ENCODE peak calls at places on chromosomes 16 and 17, in four cellular contexts. One of them, this sample, is unnamed.

GRCh38 chr17:4573682-4574081 is 10.6 kb upstream of the SMTNL2 start:
- DNase-seq in IMR-90: no peak
- DNase-seq in mesendoderm: no peak
- DNase-seq in H9: no peak
- DNase-seq in this sample: no peak

GRCh38 chr17:17139972-17140589 is 66.1 kb downstream of the PLD6 start:
- DNase-seq in IMR-90: no peak
- DNase-seq in mesendoderm: no peak
- DNase-seq in H9: peak; percentile 64
- DNase-seq in this sample: no peak

GRCh38 chr17:14299261-14300093 is 1.4 kb upstream of the HS3ST3B1 start:
- DNase-seq in IMR-90: no peak
- DNase-seq in mesendoderm: peak; percentile 63
- DNase-seq in H9: peak; percentile 79
- DNase-seq in this sample: no peak

GRCh38 chr16:85187002-85187401 is 74.7 kb upstream of the CIBAR2 start:
- DNase-seq in IMR-90: peak; percentile 89
- DNase-seq in mesendoderm: peak; percentile 65
- DNase-seq in H9: no peak
- DNase-seq in this sample: no peak

GRCh38 chr17:31834448-31834847 is 24.6 kb downstream of the COPRS start:
- DNase-seq in IMR-90: no peak
- DNase-seq in mesendoderm: no peak
- DNase-seq in H9: no peak
- DNase-seq in this sample: no peak

GRCh38 chr16:12255919-12256665 is 279.6 kb downstream of the SNX29 start:
- DNase-seq in IMR-90: no peak
- DNase-seq in mesendoderm: no peak
- DNase-seq in H9: no peak
- DNase-seq in this sample: no peak

GRCh38 chr17:38379448-38379847 is 27.8 kb downstream of the SOCS7 start:
- DNase-seq in IMR-90: no peak
- DNase-seq in mesendoderm: no peak
- DNase-seq in H9: no peak
- DNase-seq in this sample: no peak

GRCh38 chr17:4476512-4477070 is 22.1 kb upstream of the SPNS2 start:
- DNase-seq in IMR-90: no peak
- DNase-seq in mesendoderm: no peak
- DNase-seq in H9: no peak
- DNase-seq in this sample: no peak

GRCh38 chr17:28193241-28193640 is 125.8 kb upstream of the TMEM97 start:
- DNase-seq in IMR-90: no peak
- DNase-seq in mesendoderm: peak; percentile 47
- DNase-seq in H9: peak; percentile 45
- DNase-seq in this sample: no peak

GRCh38 chr17:43406676-43407645 is 8.2 kb downstream of the ARL4D start:
- DNase-seq in IMR-90: peak; percentile 84
- DNase-seq in mesendoderm: peak; percentile 85
- DNase-seq in H9: peak; percentile 60
- DNase-seq in this sample: no peak

GRCh38 chr16:72818286-72818845 is 229.6 kb downstream of the ZFHX3 start:
- DNase-seq in IMR-90: no peak
- DNase-seq in mesendoderm: peak; percentile 39
- DNase-seq in H9: no peak
- DNase-seq in this sample: peak; percentile 5

GRCh38 chr17:17581509-17581908 is 10.0 kb downstream of the PEMT start:
- DNase-seq in IMR-90: no peak
- DNase-seq in mesendoderm: no peak
- DNase-seq in H9: no peak
- DNase-seq in this sample: no peak

GRCh38 chr16:86868746-86869145 is 290.4 kb downstream of the FOXL1 start:
- DNase-seq in IMR-90: no peak
- DNase-seq in mesendoderm: no peak
- DNase-seq in H9: no peak
- DNase-seq in this sample: no peak

GRCh38 chr16:70749681-70750601 is 51.0 kb downstream of the VAC14 start:
- DNase-seq in IMR-90: no peak
- DNase-seq in mesendoderm: no peak
- DNase-seq in H9: no peak
- DNase-seq in this sample: no peak

GRCh38 chr17:21381076-21381706 is 5.0 kb downstream of the KCNJ12 start:
- DNase-seq in IMR-90: no peak
- DNase-seq in mesendoderm: no peak
- DNase-seq in H9: no peak
- DNase-seq in this sample: no peak

GRCh38 chr17:26782153-26782552 is 511.8 kb upstream of the WSB1 start:
- DNase-seq in IMR-90: no peak
- DNase-seq in mesendoderm: no peak
- DNase-seq in H9: no peak
- DNase-seq in this sample: no peak

GRCh38 chr16:31480851-31481250 is 2.1 kb upstream of the SLC5A2 start:
- DNase-seq in IMR-90: no peak
- DNase-seq in mesendoderm: no peak
- DNase-seq in H9: no peak
- DNase-seq in this sample: no peak

GRCh38 chr16:17318200-17318599 is 152.6 kb downstream of the XYLT1 start:
- DNase-seq in IMR-90: peak; percentile 47
- DNase-seq in mesendoderm: peak; percentile 45
- DNase-seq in H9: no peak
- DNase-seq in this sample: no peak

GRCh38 chr17:15952916-15953865 is 8.3 kb downstream of the ADORA2B start:
- DNase-seq in IMR-90: no peak
- DNase-seq in mesendoderm: no peak
- DNase-seq in H9: no peak
- DNase-seq in this sample: no peak

GRCh38 chr17:37562016-37562745 is 47.0 kb downstream of the SYNRG start:
- DNase-seq in IMR-90: no peak
- DNase-seq in mesendoderm: peak; percentile 6
- DNase-seq in H9: no peak
- DNase-seq in this sample: no peak

GRCh38 chr17:73394523-73395450 is 83.0 kb upstream of the CDC42EP4 start:
- DNase-seq in IMR-90: no peak
- DNase-seq in mesendoderm: no peak
- DNase-seq in H9: peak; percentile 37
- DNase-seq in this sample: no peak

GRCh38 chr17:74282587-74283370 is 8.7 kb downstream of the DNAI2 start:
- DNase-seq in IMR-90: no peak
- DNase-seq in mesendoderm: no peak
- DNase-seq in H9: no peak
- DNase-seq in this sample: no peak

GRCh38 chr16:12339686-12340085 is 363.2 kb downstream of the SNX29 start:
- DNase-seq in IMR-90: peak; percentile 65
- DNase-seq in mesendoderm: no peak
- DNase-seq in H9: no peak
- DNase-seq in this sample: no peak

GRCh38 chr16:69376393-69377059 is 9.3 kb downstream of the TERF2 start:
- DNase-seq in IMR-90: no peak
- DNase-seq in mesendoderm: no peak
- DNase-seq in H9: no peak
- DNase-seq in this sample: no peak

GRCh38 chr17:2379489-2380224 is 21.2 kb downstream of the MNT start:
- DNase-seq in IMR-90: no peak
- DNase-seq in mesendoderm: no peak
- DNase-seq in H9: no peak
- DNase-seq in this sample: no peak

GRCh38 chr17:9032583-9032982 is 11.3 kb downstream of the NTN1 start:
- DNase-seq in IMR-90: no peak
- DNase-seq in mesendoderm: no peak
- DNase-seq in H9: no peak
- DNase-seq in this sample: no peak

GRCh38 chr17:76716834-76717205 is 6.1 kb upstream of the MXRA7 start:
- DNase-seq in IMR-90: peak; percentile 93
- DNase-seq in mesendoderm: no peak
- DNase-seq in H9: no peak
- DNase-seq in this sample: no peak

GRCh38 chr16:24995033-24995432 is 20.1 kb downstream of the ARHGAP17 start:
- DNase-seq in IMR-90: no peak
- DNase-seq in mesendoderm: no peak
- DNase-seq in H9: no peak
- DNase-seq in this sample: no peak

GRCh38 chr17:65220732-65221131 is 83.6 kb downstream of the RGS9 start:
- DNase-seq in IMR-90: no peak
- DNase-seq in mesendoderm: peak; percentile 95
- DNase-seq in H9: no peak
- DNase-seq in this sample: no peak
- H4K5ac ChIP-seq in IMR-90: no peak overlapping the region
- H4K5ac ChIP-seq in mesendoderm: no peak overlapping the region
- H4K5ac ChIP-seq in H9: no peak overlapping the region
- H4K5ac ChIP-seq in this sample: no peak overlapping the region

GRCh38 chr17:10735251-10735650 is 5.4 kb upstream of the TMEM220 start:
- DNase-seq in IMR-90: no peak
- DNase-seq in mesendoderm: no peak
- DNase-seq in H9: peak; percentile 21
- DNase-seq in this sample: no peak
- H4K5ac ChIP-seq in IMR-90: no peak overlapping the region
- H4K5ac ChIP-seq in mesendoderm: no peak overlapping the region
- H4K5ac ChIP-seq in H9: no peak overlapping the region
- H4K5ac ChIP-seq in this sample: no peak overlapping the region

GRCh38 chr17:68452724-68453290 is 4.5 kb downstream of the WIPI1 start:
- DNase-seq in IMR-90: no peak
- DNase-seq in mesendoderm: no peak
- DNase-seq in H9: no peak
- DNase-seq in this sample: no peak

GRCh38 chr17:68456529-68457167 is 648 bp downstream of the WIPI1 start:
- DNase-seq in IMR-90: peak; percentile 90
- DNase-seq in mesendoderm: peak; percentile 94
- DNase-seq in H9: peak; percentile 96
- DNase-seq in this sample: peak; percentile 68

GRCh38 chr17:68455756-68456528 is 1.4 kb downstream of the WIPI1 start:
- DNase-seq in IMR-90: peak; percentile 89
- DNase-seq in mesendoderm: peak; percentile 27
- DNase-seq in H9: no peak
- DNase-seq in this sample: no peak

GRCh38 chr17:68451650-68452354 is 5.5 kb downstream of the WIPI1 start:
- DNase-seq in IMR-90: no peak
- DNase-seq in mesendoderm: no peak
- DNase-seq in H9: no peak
- DNase-seq in this sample: no peak

DNA sequence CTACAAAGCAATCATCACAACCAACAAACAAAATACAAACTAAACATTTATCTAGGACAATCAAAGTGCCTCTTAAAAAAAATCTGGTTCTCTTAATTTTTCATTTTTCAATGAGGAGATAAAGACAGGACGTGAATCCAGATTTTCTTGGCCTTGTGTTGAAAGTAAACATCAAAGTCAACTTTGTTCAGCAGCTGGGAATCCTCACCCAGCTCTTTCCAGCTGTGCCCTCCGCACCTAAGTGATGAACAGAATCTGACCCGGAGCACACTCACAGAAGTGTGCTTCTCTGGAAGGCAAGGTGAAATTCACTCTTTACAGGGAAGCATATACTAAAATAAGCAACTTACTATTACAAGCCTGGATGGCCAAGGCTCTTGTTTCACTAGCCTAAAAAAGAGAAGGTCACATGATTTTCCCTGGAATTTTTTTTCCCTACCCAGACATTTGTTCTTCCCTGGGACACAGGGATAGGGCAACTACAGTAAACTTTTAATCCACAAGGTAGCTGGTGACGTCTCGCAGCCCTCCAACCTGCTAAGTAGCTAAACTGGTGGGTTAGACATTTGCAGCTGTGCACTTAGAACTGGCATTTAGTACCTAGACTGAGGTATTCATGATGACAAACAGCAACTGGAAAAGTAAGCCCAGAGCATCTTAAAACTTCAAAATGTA is 3.2 kb downstream of the WIPI1 start:
- DNase-seq in IMR-90: no peak
- DNase-seq in mesendoderm: no peak
- DNase-seq in H9: no peak
- DNase-seq in this sample: no peak
- H4K5ac ChIP-seq in IMR-90: no peak overlapping the region
- H4K5ac ChIP-seq in mesendoderm: no peak overlapping the region
- H4K5ac ChIP-seq in H9: no peak overlapping the region
- H4K5ac ChIP-seq in this sample: no peak overlapping the region

DNA sequence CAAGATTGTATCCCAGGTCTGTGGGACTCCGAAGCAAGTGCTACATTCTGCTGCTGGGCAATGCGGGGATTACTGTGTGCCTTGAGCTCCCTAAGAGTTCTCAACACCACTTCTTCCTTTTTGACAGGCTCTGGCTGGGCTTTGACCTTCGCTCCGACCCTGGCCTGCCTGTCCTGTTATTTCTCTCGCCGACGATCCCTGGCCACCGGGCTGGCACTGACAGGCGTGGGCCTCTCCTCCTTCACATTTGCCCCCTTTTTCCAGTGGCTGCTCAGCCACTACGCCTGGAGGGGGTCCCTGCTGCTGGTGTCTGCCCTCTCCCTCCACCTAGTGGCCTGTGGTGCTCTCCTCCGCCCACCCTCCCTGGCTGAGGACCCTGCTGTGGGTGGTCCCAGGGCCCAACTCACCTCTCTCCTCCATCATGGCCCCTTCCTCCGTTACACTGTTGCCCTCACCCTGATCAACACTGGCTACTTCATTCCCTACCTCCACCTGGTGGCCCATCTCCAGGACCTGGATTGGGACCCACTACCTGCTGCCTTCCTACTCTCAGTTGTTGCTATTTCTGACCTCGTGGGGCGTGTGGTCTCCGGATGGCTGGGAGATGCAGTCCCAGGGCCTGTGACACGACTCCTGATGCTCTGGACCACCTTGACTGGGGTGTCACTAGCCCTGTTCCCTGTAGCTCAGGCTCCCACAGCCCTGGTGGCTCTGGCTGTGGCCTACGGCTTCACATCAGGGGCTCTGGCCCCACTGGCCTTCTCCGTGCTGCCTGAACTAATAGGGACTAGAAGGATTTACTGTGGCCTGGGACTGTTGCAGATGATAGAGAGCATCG is 2.4 kb downstream of the SLC16A13 start:
- DNase-seq in IMR-90: no peak
- DNase-seq in mesendoderm: no peak
- DNase-seq in H9: peak; percentile 55
- DNase-seq in this sample: no peak
- H4K5ac ChIP-seq in IMR-90: no peak overlapping the region
- H4K5ac ChIP-seq in mesendoderm: no peak overlapping the region
- H4K5ac ChIP-seq in H9: no peak overlapping the region
- H4K5ac ChIP-seq in this sample: no peak overlapping the region

DNA sequence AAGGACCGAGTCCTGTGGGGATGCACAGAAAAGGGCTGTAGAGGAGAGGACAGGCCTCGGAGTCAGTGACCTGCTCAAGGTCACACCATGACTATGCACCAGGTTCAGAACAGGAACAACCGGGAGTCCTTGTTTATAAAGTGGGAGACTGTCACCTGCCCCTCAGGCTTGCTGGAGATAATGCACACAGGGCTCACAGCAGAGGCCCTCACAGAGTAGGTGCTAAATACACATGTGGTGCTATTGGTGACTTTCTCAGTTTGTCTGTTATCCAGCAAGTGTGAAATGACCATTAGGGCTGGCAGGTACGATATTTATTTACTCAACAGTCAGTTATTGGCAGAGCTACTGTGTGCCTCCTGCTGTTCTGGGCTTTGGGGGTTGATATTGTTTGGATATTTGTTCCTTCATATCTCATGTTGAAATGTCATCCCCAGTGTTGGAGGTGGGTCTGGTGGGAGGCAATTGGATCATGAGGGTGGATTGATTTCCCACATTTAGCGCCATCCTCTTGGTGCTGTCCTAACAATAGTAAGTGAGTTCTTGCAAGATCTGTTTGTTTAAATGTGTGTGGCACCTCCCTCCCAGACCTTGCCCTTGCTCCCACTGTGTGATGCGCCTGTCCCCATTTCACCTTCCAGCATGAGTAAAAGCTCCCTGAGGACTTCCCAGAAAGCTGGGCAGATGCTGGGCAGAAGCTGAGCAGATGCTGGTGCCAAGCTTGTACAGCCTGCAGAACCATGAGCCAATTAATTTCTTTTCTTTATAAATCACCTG is 162.1 kb upstream of the MPHOSPH6 start:
- DNase-seq in IMR-90: no peak
- DNase-seq in mesendoderm: peak; percentile 51
- DNase-seq in H9: no peak
- DNase-seq in this sample: no peak
- H4K5ac ChIP-seq in IMR-90: no peak overlapping the region
- H4K5ac ChIP-seq in mesendoderm: no peak overlapping the region
- H4K5ac ChIP-seq in H9: no peak overlapping the region
- H4K5ac ChIP-seq in this sample: no peak overlapping the region